ENCODE peak calls at places on chromosome 12, in four cellular contexts. Z is skeletal muscle cell, E is heart right ventricle, N is fibroblast of pulmonary artery. U is an unnamed sample.

GRCh38 chr12:79187032-79187431 is 322.5 kb downstream of the SYT1 start:
- DNase-seq in Z (no peak), E (peak), N (no peak), U (no peak)

GRCh38 chr12:32051511-32052299 is 54.9 kb upstream of the BICD1 start:
- DNase-seq in Z (peak), E (no peak), N (peak), U (no peak)

GRCh38 chr12:42735869-42736361 is 146.4 kb upstream of the PRICKLE1 start:
- DNase-seq in Z (no peak), E (peak), N (no peak), U (no peak)

GRCh38 chr12:62537544-62537943 is 70.9 kb downstream of the MON2 start:
- DNase-seq in Z (peak), E (peak), N (peak), U (no peak)

GRCh38 chr12:107236824-107237467 is 143.6 kb upstream of the CRY1 start:
- DNase-seq in Z (no peak), E (no peak), N (peak), U (no peak)

GRCh38 chr12:22543246-22544037 is 900 bp downstream of the C2CD5 start:
- DNase-seq in Z (no peak), E (peak), N (peak), U (peak)

GRCh38 chr12:132230381-132230780 is 86.1 kb downstream of the NOC4L start:
- DNase-seq in Z (no peak), E (no peak), N (no peak), U (no peak)

GRCh38 chr12:80313184-80313583 is 130.9 kb upstream of the PTPRQ start:
- DNase-seq in Z (no peak), E (no peak), N (no peak), U (no peak)

GRCh38 chr12:124592481-124593160 is 25.2 kb upstream of the NCOR2 start:
- DNase-seq in Z (no peak), E (no peak), N (no peak), U (peak)

GRCh38 chr12:121812320-121812871 is 8.6 kb downstream of the SETD1B start:
- DNase-seq in Z (no peak), E (no peak), N (peak), U (no peak)

GRCh38 chr12:109115758-109116610 is at the start of gene ACACB:
- DNase-seq in Z (no peak), E (peak), N (no peak), U (no peak)